ENCODE peak calls at places on chromosomes 12 and 14, in five cellular contexts. N, U, H, Z and W are unnamed samples.

GRCh38 chr14:24366664-24367505 is 1.1 kb upstream of the NFATC4 start:
- DNase-seq in N (peak; percentile 97), U (peak; percentile 63), H (peak; percentile 93), Z (peak; percentile 89), W (peak; percentile 88)

GRCh38 chr14:30550335-30550734 is 8.6 kb upstream of the G2E3 start:
- DNase-seq in N (peak; percentile 28), U (no peak), H (no peak), Z (no peak), W (no peak)

GRCh38 chr12:16359512-16360491 is 12.4 kb downstream of the MGST1 start:
- DNase-seq in N (peak; percentile 67), U (peak; percentile 49), H (peak; percentile 71), Z (peak; percentile 34), W (no peak)

GRCh38 chr12:122928033-122928890 is 32.3 kb upstream of the VPS37B start:
- DNase-seq in N (no peak), U (no peak), H (no peak), Z (no peak), W (no peak)

GRCh38 chr12:115129727-115130126 is 445.8 kb upstream of the TBX3 start:
- DNase-seq in N (no peak), U (no peak), H (no peak), Z (no peak), W (no peak)

GRCh38 chr14:36844443-36844842 is 182.8 kb downstream of the PAX9 start:
- DNase-seq in N (no peak), U (no peak), H (no peak), Z (no peak), W (no peak)

GRCh38 chr12:12715459-12716150 is 1.6 kb upstream of the CDKN1B start:
- DNase-seq in N (no peak), U (no peak), H (no peak), Z (no peak), W (peak; percentile 49)

GRCh38 chr14:71474866-71475265 is 457.4 kb upstream of the RGS6 start:
- DNase-seq in N (no peak), U (no peak), H (no peak), Z (no peak), W (no peak)

GRCh38 chr12:53518381-53518780 is 11.1 kb upstream of the NPFF start:
- DNase-seq in N (peak; percentile 36), U (no peak), H (no peak), Z (no peak), W (no peak)

GRCh38 chr14:95300002-95300696 is 19.6 kb downstream of the CLMN start:
- DNase-seq in N (no peak), U (no peak), H (no peak), Z (no peak), W (no peak)

GRCh38 chr12:26810330-26810729 is 22.7 kb downstream of the ITPR2 start:
- DNase-seq in N (peak; percentile 92), U (no peak), H (peak; percentile 71), Z (peak; percentile 80), W (no peak)

GRCh38 chr14:74882103-74882920 is 596 bp downstream of the DLST start:
- DNase-seq in N (peak; percentile 63), U (no peak), H (peak; percentile 64), Z (peak; percentile 22), W (no peak)

GRCh38 chr12:104055686-104056388 is 5.8 kb upstream of the GLT8D2 start:
- DNase-seq in N (peak; percentile 84), U (no peak), H (peak; percentile 83), Z (no peak), W (no peak)

GRCh38 chr12:55728185-55728931 is 451 bp downstream of the CD63 start:
- DNase-seq in N (peak; percentile 63), U (peak; percentile 75), H (peak; percentile 77), Z (no peak), W (no peak)

GRCh38 chr14:59275668-59276067 is 87.2 kb downstream of the DAAM1 start:
- DNase-seq in N (peak; percentile 92), U (no peak), H (no peak), Z (peak; percentile 66), W (peak; percentile 61)

DNA sequence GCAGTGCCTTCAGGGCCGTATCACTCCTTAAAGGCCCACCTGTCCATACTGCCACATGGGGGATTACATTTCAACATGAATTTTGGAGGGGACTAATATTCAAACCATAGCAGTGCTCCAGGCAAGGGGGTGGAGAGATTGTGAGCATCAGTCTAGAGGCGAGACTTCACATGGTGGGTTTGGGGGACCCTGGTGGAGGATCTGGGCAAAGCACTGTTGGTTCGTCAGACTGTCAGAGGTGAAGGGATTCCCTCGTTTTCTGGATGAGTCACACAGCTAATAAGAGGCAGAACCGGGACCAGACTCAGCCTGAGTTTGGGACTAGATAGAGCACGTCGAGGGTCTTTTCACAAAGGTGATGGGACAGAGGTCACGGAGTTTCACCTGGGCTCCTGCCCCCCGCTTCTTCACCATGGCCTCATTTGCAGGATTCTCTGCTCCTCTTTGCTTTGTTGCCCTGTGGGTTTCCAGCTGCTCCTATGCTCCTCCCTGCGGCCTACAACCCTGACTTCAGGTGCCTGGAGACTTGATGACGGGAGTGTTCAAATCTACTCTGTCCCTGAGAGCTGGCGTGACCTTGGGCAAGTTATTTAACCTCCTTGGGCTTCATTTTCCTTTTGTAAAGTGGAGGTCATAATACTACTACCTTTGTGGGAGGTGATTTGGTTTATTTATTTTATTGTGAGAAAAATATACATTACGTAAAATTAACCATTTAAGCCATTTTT is 41.5 kb downstream of the TEAD4 start:
- DNase-seq in N (no peak), U (peak; percentile 46), H (no peak), Z (no peak), W (no peak)
- TF ChIP-seq CTCF in N (no peak), U (peak; percentile 39), H (no peak), Z (peak; percentile 55), W (no peak)

GRCh38 chr12:96208801-96209534 is 14.8 kb downstream of the ELK3 start:
- DNase-seq in N (peak; percentile 70), U (no peak), H (no peak), Z (no peak), W (no peak)
- TF ChIP-seq CTCF in N (no peak), U (peak; percentile 14), H (no peak), Z (peak; percentile 21), W (no peak)

GRCh38 chr12:47802312-47802711 is 17.4 kb downstream of the HDAC7 start:
- DNase-seq in N (no peak), U (no peak), H (no peak), Z (no peak), W (no peak)

GRCh38 chr12:47799357-47799955 is 20.2 kb downstream of the HDAC7 start:
- DNase-seq in N (peak; percentile 53), U (no peak), H (no peak), Z (no peak), W (no peak)

GRCh38 chr12:47800582-47800981 is 19.1 kb downstream of the HDAC7 start:
- DNase-seq in N (no peak), U (no peak), H (no peak), Z (no peak), W (no peak)

GRCh38 chr12:47801904-47802246 is 17.8 kb downstream of the HDAC7 start:
- DNase-seq in N (no peak), U (no peak), H (no peak), Z (no peak), W (no peak)

GRCh38 chr12:47801170-47801903 is 18.4 kb downstream of the HDAC7 start:
- DNase-seq in N (no peak), U (no peak), H (no peak), Z (no peak), W (no peak)
- TF ChIP-seq CTCF in N (peak; percentile 44), U (no peak), H (no peak), Z (peak; percentile 60), W (no peak)

GRCh38 chr12:64678248-64678647 is 68.0 kb downstream of the RASSF3 start:
- DNase-seq in N (no peak), U (no peak), H (no peak), Z (no peak), W (no peak)
- TF ChIP-seq CTCF in N (no peak), U (no peak), H (no peak), Z (peak; percentile 9), W (no peak)

DNA sequence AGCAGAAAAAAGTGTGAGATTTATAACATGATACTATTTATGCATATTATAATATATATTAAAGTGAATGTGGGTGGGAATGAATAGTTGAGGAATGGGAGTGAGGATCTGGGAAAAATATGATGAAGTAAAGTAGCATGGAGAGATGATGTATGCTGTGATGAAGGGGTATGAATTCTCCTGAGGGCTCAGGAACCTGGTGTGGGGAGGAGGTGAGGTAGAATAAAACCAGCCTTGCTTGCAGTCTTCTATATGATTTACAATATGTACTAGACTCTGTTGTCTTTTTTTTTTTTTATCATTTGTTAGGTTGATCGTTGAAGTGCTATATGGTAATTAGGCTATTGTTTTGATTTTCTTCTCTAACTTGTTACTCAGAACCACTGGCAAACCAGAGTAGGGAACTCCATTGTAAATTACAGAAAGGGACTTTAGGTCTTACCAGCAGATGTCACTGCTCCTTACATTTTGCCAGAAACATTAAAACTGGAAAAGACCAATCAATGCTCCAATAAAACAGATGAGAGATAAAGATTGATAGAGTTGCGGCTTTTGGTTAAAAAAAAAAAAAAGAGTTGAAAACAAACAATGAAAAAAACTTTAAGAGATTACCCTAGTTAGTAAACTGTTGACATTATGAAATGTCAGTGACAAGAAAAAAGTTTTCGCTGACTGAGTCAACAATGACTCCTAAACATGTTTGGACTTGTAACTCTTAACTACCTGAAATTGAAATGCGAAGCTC is 39.9 kb downstream of the ATL1 start:
- DNase-seq in N (peak; percentile 73), U (no peak), H (no peak), Z (peak; percentile 31), W (peak; percentile 24)
- TF ChIP-seq CTCF in N (peak; percentile 62), U (peak; percentile 31), H (no peak), Z (peak; percentile 53), W (peak; percentile 20)

DNA sequence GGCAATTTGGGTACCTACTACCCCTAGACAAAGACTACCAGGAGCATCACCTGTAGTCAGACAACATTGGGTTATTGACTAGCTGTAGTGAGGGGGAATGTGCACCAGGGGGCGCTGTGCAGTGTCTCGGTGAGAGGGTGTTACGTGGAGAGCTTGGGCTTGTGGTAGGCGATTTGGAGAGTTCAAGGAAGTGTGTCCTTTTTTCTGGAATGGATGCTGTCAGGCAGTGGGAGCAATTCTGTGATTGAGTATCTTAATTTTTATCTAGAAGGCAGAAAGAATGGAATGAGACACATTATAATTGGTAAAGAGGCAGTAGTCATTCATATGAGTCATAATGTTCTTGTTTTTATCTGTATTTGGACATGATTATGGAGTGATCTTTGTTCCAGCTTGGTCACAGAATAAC is 187.7 kb downstream of the GALC start:
- DNase-seq in N (peak; percentile 52), U (peak; percentile 43), H (peak; percentile 29), Z (no peak), W (peak; percentile 40)
- TF ChIP-seq CTCF in N (peak; percentile 64), U (peak; percentile 59), H (no peak), Z (peak; percentile 44), W (peak; percentile 41)

DNA sequence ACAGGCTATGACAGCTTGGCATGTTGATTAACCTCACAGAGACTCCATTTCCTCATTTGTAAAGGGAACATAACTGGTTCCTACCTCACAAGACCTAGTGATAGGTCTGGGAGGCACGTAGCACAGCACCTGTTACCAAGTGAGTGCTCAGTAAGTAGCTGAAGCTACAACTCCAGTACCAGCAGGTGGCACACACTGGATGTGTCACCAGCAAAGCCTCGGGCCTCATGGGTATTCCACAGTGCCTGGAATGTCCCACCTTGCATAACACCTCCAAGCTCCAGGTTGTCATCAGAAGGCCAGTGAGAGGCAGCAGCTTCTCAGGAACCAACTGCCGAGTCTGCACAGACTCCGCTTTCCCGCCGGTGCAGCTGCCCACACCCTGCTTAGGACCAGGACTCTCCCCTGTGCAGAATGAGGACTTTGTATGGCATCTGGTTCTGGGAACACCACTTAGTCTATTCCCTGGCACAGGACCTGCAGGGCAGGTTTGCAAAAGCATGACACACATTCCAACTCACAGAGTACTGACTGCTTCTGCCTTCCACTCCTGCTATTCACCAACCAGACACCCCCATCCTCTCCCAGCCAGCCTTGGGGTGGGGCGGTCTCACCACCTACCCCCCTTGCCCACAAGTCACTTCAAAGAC is 4.2 kb downstream of the VDR start:
- DNase-seq in N (no peak), U (no peak), H (peak; percentile 44), Z (no peak), W (no peak)
- TF ChIP-seq CTCF in N (no peak), U (peak; percentile 19), H (no peak), Z (no peak), W (no peak)